ENCODE peak calls at places on chromosomes 11 and 22, in nine cellular contexts. K is NCI-H748 treated with DMSO at 0.1 percent for 48 hours; O is stimulated activated CD4-positive, alpha-beta T cell treated with anti-CD3 and anti-CD28 coated beads, Interleukin-1b, Interleukin-23, amount 100 ng/mL, for 1 hour; J is upper lobe of right lung; D is left ventricle myocardium inferior; X is iPS DF 19.7; R is activated CD8-positive, alpha-beta T cell treated with anti-CD3 and anti-CD28 coated beads, Interleukin-2, amount 10 ng/mL, durations not matched to agents 7 days and 5 days; V is transverse colon; M is NCI-H2107. F is an unnamed sample.

GRCh38 chr11:103652013-103652412 is 384.4 kb upstream of the DDI1 start:
- DNase-seq in K (no peak), O (no peak), J (no peak), D (no peak), X (no peak), R (no peak), V (no peak), M (no peak), F (no peak)

GRCh38 chr11:88454881-88455280 is 117.3 kb upstream of the CTSC start:
- DNase-seq in K (no peak), O (no peak), J (no peak), D (no peak), X (no peak), R (no peak), V (no peak), M (no peak), F (no peak)

GRCh38 chr22:32859743-32860142 is 58.2 kb downstream of the TIMP3 start:
- DNase-seq in K (no peak), O (no peak), J (no peak), D (no peak), X (no peak), R (no peak), V (no peak), M (no peak), F (no peak)

GRCh38 chr11:81007046-81007445 is 1566.2 kb upstream of the TENM4 start:
- DNase-seq in K (no peak), O (no peak), J (no peak), D (no peak), X (no peak), R (no peak), V (no peak), M (no peak), F (no peak)

GRCh38 chr11:131888230-131888826 is 517.9 kb downstream of the NTM start:
- DNase-seq in K (no peak), O (no peak), J (no peak), D (no peak), X (no peak), R (no peak), V (no peak), M (no peak), F (no peak)

GRCh38 chr22:45226681-45227186 is 14.0 kb downstream of the KIAA0930 start:
- DNase-seq in K (no peak), O (no peak), J (peak), D (no peak), X (no peak), R (no peak), V (no peak), M (no peak), F (no peak)

GRCh38 chr22:36580371-36580770 is 51.4 kb upstream of the EIF3D start:
- DNase-seq in K (no peak), O (no peak), J (no peak), D (no peak), X (no peak), R (no peak), V (no peak), M (no peak), F (no peak)

GRCh38 chr11:267491-267994 is 10.7 kb upstream of the NLRP6 start:
- DNase-seq in K (no peak), O (no peak), J (peak), D (peak), X (no peak), R (peak), V (peak), M (no peak), F (peak)

GRCh38 chr11:11635456-11635855 is 13.7 kb upstream of the GALNT18 start:
- DNase-seq in K (no peak), O (no peak), J (no peak), D (no peak), X (no peak), R (no peak), V (no peak), M (no peak), F (no peak)

GRCh38 chr11:101894505-101894904 is 20.3 kb upstream of the CEP126 start:
- DNase-seq in K (no peak), O (no peak), J (no peak), D (no peak), X (no peak), R (no peak), V (no peak), M (no peak), F (no peak)

GRCh38 chr11:45102810-45103621 is 43.4 kb upstream of the PRDM11 start:
- DNase-seq in K (no peak), O (peak), J (no peak), D (no peak), X (no peak), R (peak), V (peak), M (no peak), F (peak)

GRCh38 chr11:75840560-75840959 is 25.6 kb downstream of the UVRAG start:
- DNase-seq in K (no peak), O (no peak), J (no peak), D (no peak), X (no peak), R (no peak), V (no peak), M (no peak), F (no peak)

GRCh38 chr11:12544986-12545775 is 129.0 kb upstream of the TEAD1 start:
- DNase-seq in K (no peak), O (no peak), J (no peak), D (no peak), X (no peak), R (no peak), V (no peak), M (no peak), F (no peak)

GRCh38 chr22:20062043-20062765 is 17.8 kb upstream of the DGCR8 start:
- DNase-seq in K (no peak), O (no peak), J (no peak), D (no peak), X (no peak), R (no peak), V (no peak), M (no peak), F (no peak)

GRCh38 chr11:71311176-71311925 is 59.0 kb upstream of the SHANK2 start:
- DNase-seq in K (no peak), O (no peak), J (peak), D (no peak), X (no peak), R (no peak), V (no peak), M (no peak), F (no peak)